ENCODE peak calls at places on chromosome 4, in five cellular contexts. F is pancreas, S is mammary epithelial cell, U is GM13976, I is choroid plexus epithelial cell. A is an unnamed sample.

GRCh38 chr4:128861856-128862518 is 52.5 kb downstream of the JADE1 start:
- DNase-seq in F (no peak), S (no peak), U (peak; percentile 32), I (no peak), A (no peak)

GRCh38 chr4:118676128-118676527 is 9.1 kb upstream of the METTL14 start:
- DNase-seq in F (no peak), S (no peak), U (no peak), I (peak; percentile 19), A (no peak)

GRCh38 chr4:146545102-146545501 is 23.4 kb upstream of the SLC10A7 start:
- DNase-seq in F (no peak), S (peak; percentile 18), U (peak; percentile 38), I (peak; percentile 66), A (peak; percentile 52)

GRCh38 chr4:139761461-139761860 is 95.8 kb downstream of the MGST2 start:
- DNase-seq in F (no peak), S (peak; percentile 34), U (no peak), I (peak; percentile 46), A (peak; percentile 57)

GRCh38 chr4:169660929-169661328 is 40.6 kb downstream of the CLCN3 start:
- DNase-seq in F (no peak), S (no peak), U (no peak), I (no peak), A (no peak)

GRCh38 chr4:24642941-24643628 is 58.7 kb upstream of the DHX15 start:
- DNase-seq in F (no peak), S (no peak), U (no peak), I (peak; percentile 43), A (peak; percentile 65)

GRCh38 chr4:81807927-81808672 is 336.4 kb upstream of the RASGEF1B start:
- DNase-seq in F (no peak), S (peak; percentile 50), U (no peak), I (no peak), A (no peak)

GRCh38 chr4:185374027-185374426 is 21.7 kb downstream of the LRP2BP start:
- DNase-seq in F (no peak), S (no peak), U (no peak), I (no peak), A (no peak)

GRCh38 chr4:26310264-26310663 is 10.6 kb upstream of the RBPJ start:
- DNase-seq in F (no peak), S (no peak), U (no peak), I (no peak), A (no peak)

GRCh38 chr4:172142331-172142738 is 329.1 kb downstream of the GALNTL6 start:
- DNase-seq in F (no peak), S (no peak), U (no peak), I (peak; percentile 56), A (peak; percentile 54)

GRCh38 chr4:21655100-21655499 is 293.5 kb downstream of the KCNIP4 start:
- DNase-seq in F (no peak), S (no peak), U (no peak), I (no peak), A (no peak)

GRCh38 chr4:72975488-72975784 is 94.1 kb downstream of the COX18 start:
- DNase-seq in F (no peak), S (no peak), U (no peak), I (peak; percentile 52), A (peak; percentile 18)

GRCh38 chr4:40322853-40323252 is 12.3 kb upstream of the CHRNA9 start:
- DNase-seq in F (no peak), S (no peak), U (no peak), I (no peak), A (peak; percentile 51)

GRCh38 chr4:53150631-53151488 is 215.0 kb downstream of the SCFD2 start:
- DNase-seq in F (no peak), S (peak; percentile 3), U (no peak), I (peak; percentile 12), A (no peak)

GRCh38 chr4:2535386-2536192 is 858 bp upstream of the FAM193A start:
- DNase-seq in F (peak; percentile 87), S (no peak), U (peak; percentile 63), I (peak; percentile 37), A (no peak)

GRCh38 chr4:140137654-140138053 is 16.3 kb downstream of the MAML3 start:
- DNase-seq in F (no peak), S (peak; percentile 23), U (no peak), I (peak; percentile 47), A (no peak)

GRCh38 chr4:25813705-25814104 is 49.1 kb downstream of the SEL1L3 start:
- DNase-seq in F (no peak), S (peak; percentile 6), U (no peak), I (peak; percentile 81), A (peak; percentile 62)

GRCh38 chr4:5993876-5994811 is 24.1 kb downstream of the C4orf50 start:
- DNase-seq in F (no peak), S (no peak), U (no peak), I (no peak), A (no peak)

GRCh38 chr4:103634236-103634635 is 85.5 kb downstream of the TACR3 start:
- DNase-seq in F (no peak), S (no peak), U (no peak), I (no peak), A (no peak)

GRCh38 chr4:110020139-110020538 is 107.5 kb downstream of the EGF start:
- DNase-seq in F (no peak), S (no peak), U (no peak), I (peak; percentile 83), A (peak; percentile 16)

GRCh38 chr4:8478801-8479744 is 38.5 kb downstream of the TRMT44 start:
- DNase-seq in F (peak; percentile 55), S (no peak), U (no peak), I (peak; percentile 75), A (no peak)

GRCh38 chr4:77695769-77696168 is 90.1 kb downstream of the CXCL13 start:
- DNase-seq in F (no peak), S (peak; percentile 95), U (no peak), I (peak; percentile 97), A (peak; percentile 90)

GRCh38 chr4:26496207-26496783 is 6.0 kb upstream of the CCKAR start:
- DNase-seq in F (no peak), S (no peak), U (no peak), I (no peak), A (no peak)

GRCh38 chr4:139858436-139859225 is 193.0 kb downstream of the MGST2 start:
- DNase-seq in F (no peak), S (no peak), U (peak; percentile 54), I (no peak), A (no peak)

GRCh38 chr4:106038012-106038411 is 142.7 kb downstream of the NPNT start:
- DNase-seq in F (no peak), S (no peak), U (no peak), I (no peak), A (no peak)

GRCh38 chr4:3422241-3422801 is 19.4 kb upstream of the HGFAC start:
- DNase-seq in F (no peak), S (no peak), U (no peak), I (no peak), A (no peak)

GRCh38 chr4:182738283-182739047 is 178.7 kb downstream of the DCTD start:
- DNase-seq in F (no peak), S (peak; percentile 51), U (no peak), I (peak; percentile 11), A (peak; percentile 6)

GRCh38 chr4:785332-786073 is 40.4 kb downstream of the CPLX1 start:
- DNase-seq in F (peak; percentile 78), S (no peak), U (no peak), I (no peak), A (no peak)

GRCh38 chr4:150108693-150109092 is 30.4 kb downstream of the DCLK2 start:
- DNase-seq in F (no peak), S (no peak), U (no peak), I (no peak), A (no peak)

GRCh38 chr4:71774136-71774535 is 9.7 kb downstream of the GC start:
- DNase-seq in F (no peak), S (no peak), U (no peak), I (no peak), A (no peak)
- TF ChIP-seq CTCF in F (no peak), S (no peak), U (no peak), I (no peak), A (no peak)

GRCh38 chr4:93144644-93145043 is 683.9 kb upstream of the ATOH1 start:
- DNase-seq in F (no peak), S (no peak), U (no peak), I (no peak), A (no peak)
- TF ChIP-seq CTCF in F (no peak), S (no peak), U (no peak), I (no peak), A (no peak)

GRCh38 chr4:94253036-94253435 is 45.4 kb downstream of the SMARCAD1 start:
- DNase-seq in F (no peak), S (no peak), U (no peak), I (peak; percentile 21), A (no peak)

GRCh38 chr4:94262163-94263016 is 54.7 kb downstream of the SMARCAD1 start:
- DNase-seq in F (no peak), S (peak; percentile 77), U (no peak), I (no peak), A (no peak)

GRCh38 chr4:94251094-94251493 is 43.4 kb downstream of the SMARCAD1 start:
- DNase-seq in F (no peak), S (no peak), U (no peak), I (no peak), A (no peak)

GRCh38 chr4:94256144-94256783 is 48.6 kb downstream of the SMARCAD1 start:
- DNase-seq in F (no peak), S (no peak), U (no peak), I (no peak), A (no peak)

DNA sequence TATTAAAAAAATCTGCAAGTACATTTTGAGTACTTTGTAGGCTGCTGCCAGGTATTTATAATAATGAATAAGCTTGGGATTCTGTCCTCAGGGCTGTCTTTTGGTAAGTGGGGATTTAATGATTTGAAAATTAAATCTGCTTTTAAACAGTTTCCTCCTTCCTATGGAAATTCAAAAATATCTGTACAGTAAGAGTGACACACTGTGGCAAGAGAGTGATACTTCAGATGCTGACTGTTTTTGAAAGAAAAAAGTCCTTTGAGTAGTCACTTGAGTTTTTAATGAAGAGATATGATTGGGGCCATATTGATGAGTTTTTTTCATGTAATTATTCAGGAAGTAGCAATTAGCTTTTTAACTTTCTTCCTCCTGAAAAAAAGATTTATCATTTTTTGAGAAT is 49.2 kb downstream of the SMARCAD1 start:
- DNase-seq in F (no peak), S (no peak), U (no peak), I (peak; percentile 29), A (peak; percentile 7)
- TF ChIP-seq CTCF in F (no peak), S (peak; percentile 6), U (peak; percentile 26), I (peak; percentile 48), A (peak; percentile 58)

GRCh38 chr4:97984545-97985131 is 158.6 kb downstream of the STPG2 start:
- DNase-seq in F (no peak), S (no peak), U (no peak), I (peak; percentile 8), A (no peak)

GRCh38 chr4:97990409-97990808 is 152.9 kb downstream of the STPG2 start:
- DNase-seq in F (no peak), S (no peak), U (no peak), I (no peak), A (no peak)

GRCh38 chr4:97987019-97987648 is 156.1 kb downstream of the STPG2 start:
- DNase-seq in F (no peak), S (peak; percentile 26), U (peak; percentile 20), I (peak; percentile 64), A (peak; percentile 8)
- TF ChIP-seq CTCF in F (peak; percentile 35), S (peak; percentile 51), U (peak; percentile 12), I (peak; percentile 58), A (peak; percentile 62)

DNA sequence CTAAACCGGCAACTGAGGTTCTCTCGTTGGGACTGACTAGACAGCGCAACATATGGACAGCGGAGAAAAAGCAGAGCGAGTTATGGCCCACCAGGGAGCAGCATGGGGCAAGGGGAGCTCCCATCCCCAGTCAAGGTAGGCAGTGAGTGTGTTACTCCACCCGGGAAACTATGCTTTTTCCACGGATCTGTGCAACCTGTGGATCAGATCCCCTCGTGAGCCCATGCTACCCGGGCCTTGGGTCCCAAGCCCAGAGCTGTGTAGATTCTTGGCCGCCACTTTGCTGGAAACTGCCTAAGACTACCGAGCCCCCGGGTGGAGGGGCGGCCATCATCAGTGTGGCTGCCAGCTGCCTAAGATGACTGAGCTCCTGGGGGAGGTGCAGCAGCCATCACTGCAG is 140.9 kb downstream of the PAPSS1 start:
- DNase-seq in F (no peak), S (no peak), U (no peak), I (no peak), A (no peak)
- TF ChIP-seq CTCF in F (no peak), S (no peak), U (no peak), I (no peak), A (no peak)